ENCODE peak calls at places on chromosomes 4 and X, in five cellular contexts. E is thoracic aorta, Y is caudate nucleus, J is keratinocyte, P is HCT116. B is an unnamed sample.

GRCh38 chr4:8167815-8168214 is 9.2 kb upstream of the ABLIM2 start:
- DNase-seq in E (no peak), Y (no peak), J (no peak), P (no peak), B (no peak)

GRCh38 chrX:29535212-29536162 is 679.9 kb upstream of the MAGEB2 start:
- DNase-seq in E (no peak), Y (no peak), J (no peak), P (no peak), B (no peak)

GRCh38 chr4:183163135-183163534 is 64.1 kb downstream of the WWC2 start:
- DNase-seq in E (no peak), Y (no peak), J (no peak), P (no peak), B (no peak)

GRCh38 chrX:136910565-136911040 is 30.1 kb upstream of the RBMX start:
- DNase-seq in E (no peak), Y (no peak), J (no peak), P (no peak), B (no peak)

GRCh38 chr4:118215826-118216225 is 137.0 kb downstream of the PRSS12 start:
- DNase-seq in E (no peak), Y (no peak), J (no peak), P (no peak), B (no peak)

GRCh38 chrX:72121381-72121780 is 10.3 kb downstream of the RTL5 start:
- DNase-seq in E (peak), Y (peak), J (no peak), P (no peak), B (peak)

GRCh38 chr4:101355767-101356702 is 8.7 kb upstream of the PPP3CA start:
- DNase-seq in E (no peak), Y (no peak), J (no peak), P (peak), B (peak)

GRCh38 chrX:27893871-27894270 is 86.1 kb downstream of the MAGEB10 start:
- DNase-seq in E (no peak), Y (no peak), J (no peak), P (no peak), B (no peak)

GRCh38 chr4:25925486-25926201 is 11.6 kb downstream of the SMIM20 start:
- DNase-seq in E (no peak), Y (no peak), J (no peak), P (peak), B (no peak)

GRCh38 chr4:8587469-8588195 is 4.9 kb upstream of the CPZ start:
- DNase-seq in E (no peak), Y (no peak), J (no peak), P (no peak), B (no peak)

GRCh38 chr4:143232277-143232676 is 47.6 kb downstream of the USP38 start:
- DNase-seq in E (no peak), Y (no peak), J (no peak), P (no peak), B (no peak)

GRCh38 chr4:137394000-137394399 is 138.3 kb downstream of the PCDH18 start:
- DNase-seq in E (no peak), Y (no peak), J (no peak), P (no peak), B (no peak)

GRCh38 chr4:14254252-14254651 is 626.7 kb upstream of the BOD1L1 start:
- DNase-seq in E (no peak), Y (no peak), J (no peak), P (no peak), B (no peak)

GRCh38 chrX:1450381-1451161 is 2.1 kb downstream of the ASMTL start:
- DNase-seq in E (no peak), Y (no peak), J (no peak), P (no peak), B (no peak)

GRCh38 chr4:87068591-87069021 is 133.8 kb downstream of the AFF1 start:
- DNase-seq in E (no peak), Y (no peak), J (no peak), P (no peak), B (no peak)

GRCh38 chr4:89249716-89250361 is 57.8 kb downstream of the GPRIN3 start:
- DNase-seq in E (no peak), Y (no peak), J (no peak), P (no peak), B (no peak)
- H3K27ac ChIP-seq in E (no peak), Y (no peak), J (no peak), P (no peak), B (no peak)

GRCh38 chr4:168637872-168638756 is 141.3 kb downstream of the PALLD start:
- DNase-seq in E (no peak), Y (no peak), J (no peak), P (no peak), B (no peak)
- H3K27ac ChIP-seq in E (peak), Y (no peak), J (no peak), P (peak), B (no peak)

GRCh38 chr4:139916041-139916440 is 237.9 kb downstream of the MAML3 start:
- DNase-seq in E (no peak), Y (no peak), J (no peak), P (no peak), B (no peak)
- H3K27ac ChIP-seq in E (no peak), Y (no peak), J (no peak), P (no peak), B (no peak)

DNA sequence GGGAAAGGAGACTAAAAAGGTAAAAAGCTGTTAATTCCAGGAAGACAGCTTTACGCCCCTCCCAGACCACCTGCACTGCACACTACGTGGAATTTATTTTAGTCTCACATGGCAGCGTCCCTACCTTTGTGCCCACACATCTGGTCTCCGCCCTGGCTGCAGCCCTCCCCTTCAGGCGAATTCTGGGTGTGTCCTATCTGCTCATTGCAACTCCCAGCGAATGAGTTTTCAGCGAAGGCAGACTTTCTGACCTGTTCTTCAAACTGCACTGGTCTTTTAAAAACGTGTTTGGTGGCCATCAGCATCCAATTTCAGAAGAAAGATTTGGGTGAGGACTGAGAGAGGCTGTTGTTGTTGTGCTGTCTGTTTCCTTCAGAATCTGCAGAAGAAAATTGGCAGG is 4.0 kb downstream of the TLR8 start:
- DNase-seq in E (no peak), Y (no peak), J (no peak), P (no peak), B (no peak)
- H3K27ac ChIP-seq in E (no peak), Y (no peak), J (no peak), P (no peak), B (no peak)

B was measured in epithelial cell of prostate.